ENCODE peak calls at places on chromosomes 4 and X, in nine cellular contexts. A, W, R, C, E, M, X, J and P are unnamed samples.

GRCh38 chr4:111880116-111880515 is 265.1 kb upstream of the FAM241A start:
- DNase-seq in A (no peak), W (no peak), R (no peak), C (no peak), E (no peak), M (no peak), X (no peak), J (no peak), P (no peak)

GRCh38 chrX:149909324-149910177 is 19.8 kb upstream of the HSFX4 start:
- DNase-seq in A (no peak), W (no peak), R (no peak), C (no peak), E (no peak), M (no peak), X (no peak), J (no peak), P (peak)

GRCh38 chrX:129782015-129782495 is 2.3 kb downstream of the SASH3 start:
- DNase-seq in A (no peak), W (no peak), R (no peak), C (no peak), E (no peak), M (no peak), X (no peak), J (no peak), P (no peak)

GRCh38 chr4:159451006-159451405 is 348.1 kb downstream of the RAPGEF2 start:
- DNase-seq in A (no peak), W (no peak), R (no peak), C (no peak), E (no peak), M (peak), X (no peak), J (no peak), P (no peak)

GRCh38 chr4:153765836-153766235 is 6.0 kb upstream of the RNF175 start:
- DNase-seq in A (no peak), W (no peak), R (no peak), C (no peak), E (no peak), M (no peak), X (no peak), J (no peak), P (no peak)

GRCh38 chr4:185117300-185117934 is 25.6 kb upstream of the SLC25A4 start:
- DNase-seq in A (no peak), W (no peak), R (no peak), C (no peak), E (no peak), M (no peak), X (no peak), J (no peak), P (no peak)

GRCh38 chr4:60216752-60217151 is 983.4 kb upstream of the ADGRL3 start:
- DNase-seq in A (no peak), W (no peak), R (no peak), C (no peak), E (no peak), M (peak), X (no peak), J (no peak), P (no peak)

GRCh38 chr4:173014113-173014558 is 154.5 kb upstream of the GALNT7 start:
- DNase-seq in A (no peak), W (no peak), R (no peak), C (no peak), E (no peak), M (peak), X (peak), J (no peak), P (no peak)

GRCh38 chr4:48909697-48910096 is 3.1 kb upstream of the OCIAD2 start:
- DNase-seq in A (no peak), W (no peak), R (peak), C (peak), E (no peak), M (peak), X (peak), J (no peak), P (no peak)

GRCh38 chr4:88661724-88662123 is 35.9 kb downstream of the NAP1L5 start:
- DNase-seq in A (no peak), W (no peak), R (no peak), C (no peak), E (no peak), M (peak), X (peak), J (no peak), P (no peak)

GRCh38 chr4:123878976-123879375 is 482.4 kb downstream of the SPRY1 start:
- DNase-seq in A (no peak), W (no peak), R (no peak), C (no peak), E (no peak), M (no peak), X (no peak), J (no peak), P (no peak)

GRCh38 chr4:183906736-183907651 is 1.9 kb downstream of the STOX2 start:
- DNase-seq in A (no peak), W (no peak), R (no peak), C (peak), E (no peak), M (no peak), X (no peak), J (no peak), P (no peak)

GRCh38 chrX:39613997-39614679 is 483.6 kb downstream of the BCOR start:
- DNase-seq in A (peak), W (peak), R (peak), C (no peak), E (no peak), M (no peak), X (no peak), J (peak), P (peak)

GRCh38 chr4:126470862-126471261 is 1156.1 kb downstream of the FAT4 start:
- DNase-seq in A (no peak), W (no peak), R (no peak), C (no peak), E (no peak), M (no peak), X (no peak), J (no peak), P (no peak)

GRCh38 chrX:47831788-47832187 is 4.9 kb upstream of the ZNF81 start:
- DNase-seq in A (peak), W (peak), R (peak), C (peak), E (peak), M (peak), X (peak), J (peak), P (peak)

GRCh38 chr4:108193891-108194672 is 25.4 kb upstream of the LEF1 start:
- DNase-seq in A (no peak), W (no peak), R (no peak), C (no peak), E (no peak), M (no peak), X (no peak), J (no peak), P (no peak)

GRCh38 chr4:2842667-2843022 is 999 bp upstream of the ADD1 start:
- DNase-seq in A (peak), W (no peak), R (no peak), C (no peak), E (no peak), M (no peak), X (no peak), J (no peak), P (no peak)

GRCh38 chrX:109632906-109633504 is 8.0 kb upstream of the KCNE5 start:
- DNase-seq in A (no peak), W (peak), R (peak), C (peak), E (no peak), M (peak), X (peak), J (peak), P (no peak)

GRCh38 chr4:168741281-168742173 is 244.7 kb downstream of the PALLD start:
- DNase-seq in A (no peak), W (no peak), R (no peak), C (peak), E (peak), M (no peak), X (no peak), J (no peak), P (no peak)

GRCh38 chr4:138039010-138039409 is 203.1 kb downstream of the SLC7A11 start:
- DNase-seq in A (no peak), W (no peak), R (no peak), C (no peak), E (no peak), M (peak), X (no peak), J (no peak), P (no peak)

GRCh38 chr4:149791836-149792235 is 23.8 kb downstream of the IQCM start:
- DNase-seq in A (no peak), W (no peak), R (no peak), C (no peak), E (no peak), M (no peak), X (no peak), J (no peak), P (no peak)

GRCh38 chrX:76076124-76076523 is 96.7 kb upstream of the PBDC1 start:
- DNase-seq in A (no peak), W (no peak), R (no peak), C (no peak), E (no peak), M (no peak), X (no peak), J (no peak), P (no peak)

GRCh38 chrX:19566359-19567141 is 51.2 kb upstream of the MAP3K15 start:
- DNase-seq in A (no peak), W (no peak), R (no peak), C (no peak), E (peak), M (no peak), X (no peak), J (no peak), P (no peak)

GRCh38 chr4:10461091-10461849 is 4.0 kb upstream of the ZNF518B start:
- DNase-seq in A (peak), W (peak), R (no peak), C (peak), E (no peak), M (no peak), X (peak), J (peak), P (peak)

GRCh38 chr4:87092389-87093141 is 127.9 kb downstream of the KLHL8 start:
- DNase-seq in A (no peak), W (no peak), R (peak), C (peak), E (no peak), M (peak), X (peak), J (peak), P (no peak)

GRCh38 chr4:40233227-40233626 is 36.4 kb downstream of the RHOH start:
- DNase-seq in A (no peak), W (no peak), R (no peak), C (no peak), E (no peak), M (no peak), X (no peak), J (no peak), P (no peak)

GRCh38 chr4:183342541-183343533 is 20.6 kb upstream of the CLDN24 start:
- DNase-seq in A (no peak), W (no peak), R (no peak), C (no peak), E (no peak), M (no peak), X (peak), J (no peak), P (no peak)

GRCh38 chrX:7515681-7516413 is 327.1 kb upstream of the VCX start:
- DNase-seq in A (no peak), W (no peak), R (no peak), C (no peak), E (no peak), M (peak), X (no peak), J (no peak), P (no peak)

GRCh38 chr4:4672397-4672796 is 130.5 kb upstream of the STX18 start:
- DNase-seq in A (no peak), W (no peak), R (no peak), C (no peak), E (no peak), M (no peak), X (no peak), J (no peak), P (no peak)

GRCh38 chrX:51461053-51462050 is 35.0 kb downstream of the NUDT11 start:
- DNase-seq in A (peak), W (no peak), R (peak), C (no peak), E (no peak), M (peak), X (peak), J (peak), P (peak)

GRCh38 chr4:5045099-5045498 is 6.2 kb upstream of the STK32B start:
- DNase-seq in A (no peak), W (no peak), R (no peak), C (no peak), E (peak), M (no peak), X (peak), J (no peak), P (no peak)

GRCh38 chr4:3406021-3406420 is 35.7 kb upstream of the HGFAC start:
- DNase-seq in A (no peak), W (no peak), R (no peak), C (no peak), E (no peak), M (no peak), X (no peak), J (no peak), P (no peak)